ENCODE peak calls at places on chromosome 14, in four cellular contexts. Q is GM12891, F is K562, N is GM12878. D is an unnamed sample.

GRCh38 chr14:22554706-22555572 is 34.1 kb downstream of the DAD1 start:
- DNase-seq in N (no peak), Q (no peak), F (no peak), D (no peak)

GRCh38 chr14:100777366-100778077 is 48.4 kb upstream of the MEG3 start:
- DNase-seq in F (no peak), Q (no peak), N (no peak), D (no peak)

GRCh38 chr14:92463141-92463540 is 50.4 kb upstream of the RIN3 start:
- DNase-seq in N (no peak), F (no peak), Q (no peak), D (no peak)

GRCh38 chr14:78029471-78030372 is 140.5 kb upstream of the NRXN3 start:
- DNase-seq in N (no peak), Q (no peak), F (peak), D (no peak)

GRCh38 chr14:55332654-55333570 is 61.7 kb downstream of the FBXO34 start:
- DNase-seq in N (no peak), Q (no peak), F (peak), D (no peak)

GRCh38 chr14:65281991-65282908 is 130.3 kb upstream of the FUT8 start:
- DNase-seq in F (no peak), N (no peak), Q (peak), D (no peak)

GRCh38 chr14:105855893-105856675 is 329.7 kb downstream of the TMEM121 start:
- DNase-seq in N (no peak), F (no peak), Q (peak), D (no peak)

GRCh38 chr14:34354556-34354955 is 107.5 kb downstream of the SPTSSA start:
- DNase-seq in N (no peak), F (no peak), Q (no peak), D (no peak)

GRCh38 chr14:103427485-103428443 is 42.5 kb downstream of the MARK3 start:
- DNase-seq in Q (no peak), F (peak), N (peak), D (no peak)

GRCh38 chr14:100486025-100486828 is 101.0 kb downstream of the BEGAIN start:
- DNase-seq in F (peak), Q (peak), N (peak), D (no peak)

GRCh38 chr14:100610511-100611217 is 23.4 kb upstream of the BEGAIN start:
- DNase-seq in F (no peak), N (no peak), Q (no peak), D (no peak)

GRCh38 chr14:64766430-64767151 is 62.4 kb downstream of the PLEKHG3 start:
- DNase-seq in F (no peak), N (no peak), Q (no peak), D (no peak)

GRCh38 chr14:74080820-74081460 is 3.3 kb downstream of the ALDH6A1 start:
- DNase-seq in F (no peak), N (no peak), Q (no peak), D (no peak)

GRCh38 chr14:100914597-100915021 is 11.1 kb upstream of the RTL1 start:
- DNase-seq in F (no peak), N (no peak), Q (no peak), D (no peak)

GRCh38 chr14:68789002-68789797 is 3.7 kb downstream of the ZFP36L1 start:
- DNase-seq in Q (no peak), F (peak), N (no peak), D (peak)

GRCh38 chr14:69924181-69924580 is 45.0 kb downstream of the SMOC1 start:
- DNase-seq in F (no peak), Q (no peak), N (no peak), D (no peak)

GRCh38 chr14:49999216-49999761 is 106.4 kb downstream of the ARF6 start:
- DNase-seq in N (no peak), Q (peak), F (peak), D (no peak)

GRCh38 chr14:91350483-91350812 is 67.2 kb downstream of the CCDC88C start:
- DNase-seq in F (no peak), N (no peak), Q (no peak), D (no peak)

GRCh38 chr14:103333754-103334643 is at the start of gene EIF5:
- DNase-seq in Q (peak), N (peak), F (peak), D (peak)

GRCh38 chr14:37081220-37081619 is 91.2 kb downstream of the SLC25A21 start:
- DNase-seq in N (no peak), F (no peak), Q (no peak), D (no peak)

GRCh38 chr14:53432378-53432802 is 279.3 kb upstream of the DDHD1 start:
- DNase-seq in N (no peak), Q (peak), F (peak), D (no peak)

GRCh38 chr14:54146601-54147000 is 190.0 kb upstream of the BMP4 start:
- DNase-seq in Q (no peak), N (no peak), F (no peak), D (no peak)

GRCh38 chr14:101331141-101331525 is 230.2 kb upstream of the DIO3 start:
- DNase-seq in N (no peak), Q (no peak), F (no peak), D (no peak)

GRCh38 chr14:34981743-34982420 is 910 bp upstream of the SRP54 start:
- DNase-seq in Q (no peak), N (no peak), F (no peak), D (no peak)

GRCh38 chr14:53570411-53571387 is 385.9 kb downstream of the BMP4 start:
- DNase-seq in F (no peak), N (peak), Q (peak), D (no peak)

GRCh38 chr14:31411218-31411727 is 9.1 kb downstream of the HEATR5A start:
- DNase-seq in F (no peak), Q (no peak), N (no peak), D (no peak)

GRCh38 chr14:73809386-73809785 is 42.2 kb upstream of the PTGR2 start:
- DNase-seq in F (no peak), N (no peak), Q (no peak), D (no peak)

GRCh38 chr14:103008768-103009342 is 48.5 kb downstream of the CDC42BPB start:
- DNase-seq in N (no peak), Q (no peak), F (no peak), D (no peak)

GRCh38 chr14:36975834-36976233 is 196.6 kb downstream of the SLC25A21 start:
- DNase-seq in F (no peak), N (no peak), Q (no peak), D (peak)

GRCh38 chr14:63664143-63664460 is 22.4 kb upstream of the WDR89 start:
- DNase-seq in Q (no peak), F (no peak), N (no peak), D (no peak)

GRCh38 chr14:35480119-35480769 is 53.7 kb upstream of the INSM2 start:
- DNase-seq in N (peak), F (no peak), Q (no peak), D (no peak)

GRCh38 chr14:102057480-102058114 is 29.2 kb downstream of the HSP90AA1 start:
- DNase-seq in N (no peak), Q (no peak), F (no peak), D (no peak)

GRCh38 chr14:32470161-32470705 is 141.1 kb downstream of the AKAP6 start:
- DNase-seq in Q (no peak), N (no peak), F (no peak), D (no peak)

GRCh38 chr14:28012629-28013415 is 753.8 kb upstream of the FOXG1 start:
- DNase-seq in F (no peak), N (no peak), Q (no peak), D (no peak)

GRCh38 chr14:76812093-76812421 is 625 bp downstream of the ANGEL1 start:
- DNase-seq in F (peak), N (no peak), Q (peak), D (no peak)

GRCh38 chr14:35854696-35855270 is 28.6 kb downstream of the BRMS1L start:
- DNase-seq in N (no peak), F (no peak), Q (no peak), D (no peak)

GRCh38 chr14:105176513-105176912 is 4.6 kb downstream of the NUDT14 start:
- DNase-seq in N (no peak), F (no peak), Q (no peak), D (no peak)

GRCh38 chr14:36660736-36661505 is 739 bp upstream of the PAX9 start:
- DNase-seq in Q (no peak), F (no peak), N (no peak), D (no peak)

GRCh38 chr14:68937790-68938514 is 41.1 kb downstream of the ACTN1 start:
- DNase-seq in F (no peak), N (no peak), Q (no peak), D (no peak)

GRCh38 chr14:94598816-94599655 is 13.2 kb upstream of the SERPINA3 start:
- DNase-seq in N (no peak), Q (no peak), F (no peak), D (no peak)
- TF ChIP-seq SPI1 in N (no peak), Q (no peak), F (no peak), D (no peak)

GRCh38 chr14:52078093-52078492 is 9.2 kb upstream of the NID2 start:
- DNase-seq in Q (no peak), N (no peak), F (no peak), D (no peak)
- TF ChIP-seq SPI1 in Q (no peak), N (no peak), F (no peak), D (no peak)

DNA sequence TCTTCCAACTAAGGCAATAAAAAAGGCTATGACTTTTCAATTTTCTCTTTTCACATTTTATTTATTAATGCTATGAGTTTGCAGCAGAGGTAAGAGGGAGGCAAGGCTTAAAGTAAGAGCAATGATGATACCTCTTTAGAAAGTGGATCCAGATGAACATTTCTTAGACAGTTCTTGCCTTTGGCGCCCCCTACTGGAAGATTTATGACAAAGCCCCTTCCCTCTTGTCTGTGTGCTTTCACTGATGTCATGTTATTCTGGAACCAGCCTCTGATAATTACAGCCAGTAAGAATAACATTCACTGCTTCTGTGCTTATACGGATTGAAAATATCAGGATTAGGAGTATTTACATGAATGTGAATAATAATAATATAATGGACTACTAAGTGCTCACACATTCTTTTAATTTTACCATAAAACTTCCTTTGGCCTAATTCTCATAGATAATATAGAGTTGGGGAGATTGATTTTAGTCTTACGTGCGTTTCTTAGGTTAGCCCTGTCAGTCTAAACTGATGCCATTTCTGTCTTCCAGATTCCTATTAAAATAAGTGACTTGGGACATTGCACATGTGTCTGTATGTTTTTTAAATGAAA is 1929.9 kb upstream of the SEL1L start:
- DNase-seq in Q (no peak), N (no peak), F (peak), D (peak)
- TF ChIP-seq SPI1 in Q (no peak), N (no peak), F (no peak), D (no peak)

DNA sequence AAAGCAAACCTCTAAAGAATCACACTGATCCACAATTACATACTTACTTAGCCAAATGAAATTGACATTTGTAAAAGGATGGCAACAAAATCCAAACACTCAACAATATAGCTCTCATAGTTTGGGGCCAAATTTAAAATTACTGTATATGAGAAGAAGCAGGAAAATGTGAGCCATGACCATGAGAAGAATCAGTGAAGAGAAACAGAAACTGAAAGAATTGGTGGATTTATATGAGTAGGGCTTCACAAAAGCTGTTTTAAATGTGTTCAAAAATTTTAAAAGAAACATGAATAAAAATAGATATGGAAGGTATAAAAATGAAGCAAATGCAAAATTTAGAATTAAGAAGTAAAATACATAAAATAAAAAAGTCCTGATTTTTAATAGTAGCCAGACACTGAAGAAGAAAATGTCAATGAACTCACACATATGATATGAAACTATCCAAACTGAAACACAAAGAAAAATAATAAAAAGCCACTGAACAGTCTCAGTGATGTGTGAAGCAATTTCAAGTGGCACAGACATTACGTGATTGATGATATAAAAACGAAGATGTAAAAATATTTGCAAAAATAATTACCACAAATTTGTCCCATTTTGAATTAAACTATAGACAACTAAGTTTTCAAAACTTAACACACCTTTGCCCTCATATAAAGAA is 87.9 kb upstream of the MDGA2 start:
- DNase-seq in Q (no peak), F (no peak), N (no peak), D (no peak)
- TF ChIP-seq SPI1 in Q (no peak), F (no peak), N (no peak), D (no peak)